ENCODE peak calls at places on chromosome 10, in seven cellular contexts. Z is hippocampal formation; M is stimulated activated CD4-positive, alpha-beta T cell treated with anti-CD3 and anti-CD28 coated beads, Interleukin-4, amount 100 ng/mL, for 4 hours; S is RWPE1; P is mucosa of gallbladder; Q is KBM-7; I is CD8-positive, alpha-beta T cell. Y is an unnamed sample.

GRCh38 chr10:111921821-111922220 is 261.7 kb downstream of the GPAM start:
- DNase-seq in Z (no peak), M (no peak), S (no peak), P (no peak), Q (no peak), I (no peak), Y (no peak)

GRCh38 chr10:96532523-96532922 is 18.8 kb upstream of the TLL2 start:
- DNase-seq in Z (no peak), M (no peak), S (no peak), P (no peak), Q (no peak), I (no peak), Y (no peak)

GRCh38 chr10:110498087-110498981 is 627 bp downstream of the DUSP5 start:
- DNase-seq in Z (no peak), M (peak; percentile 56), S (no peak), P (peak; percentile 49), Q (peak; percentile 41), I (peak; percentile 65), Y (no peak)

GRCh38 chr10:57338823-57339558 is 928.7 kb downstream of the IPMK start:
- DNase-seq in Z (no peak), M (no peak), S (peak; percentile 28), P (no peak), Q (peak; percentile 34), I (no peak), Y (no peak)

GRCh38 chr10:70190581-70190980 is 20.3 kb upstream of the SAR1A start:
- DNase-seq in Z (no peak), M (no peak), S (no peak), P (no peak), Q (no peak), I (no peak), Y (no peak)

GRCh38 chr10:130053561-130053960 is 57.1 kb downstream of the C10orf143 start:
- DNase-seq in Z (no peak), M (no peak), S (no peak), P (no peak), Q (no peak), I (no peak), Y (no peak)

GRCh38 chr10:80412521-80412920 is 4.2 kb downstream of the PRXL2A start:
- DNase-seq in Z (no peak), M (no peak), S (no peak), P (no peak), Q (no peak), I (no peak), Y (no peak)

GRCh38 chr10:58334817-58335305 is at the start of gene UBE2D1:
- DNase-seq in Z (peak; percentile 81), M (peak; percentile 83), S (peak; percentile 80), P (peak; percentile 89), Q (peak; percentile 78), I (peak; percentile 79), Y (peak; percentile 55)

GRCh38 chr10:44994752-44995530 is 5.8 kb upstream of the ZNF22 start:
- DNase-seq in Z (no peak), M (no peak), S (no peak), P (no peak), Q (no peak), I (no peak), Y (no peak)

GRCh38 chr10:73161662-73162061 is 6.1 kb downstream of the ECD start:
- DNase-seq in Z (no peak), M (no peak), S (no peak), P (no peak), Q (no peak), I (no peak), Y (no peak)

GRCh38 chr10:86688398-86688921 is 20.1 kb downstream of the LDB3 start:
- DNase-seq in Z (peak; percentile 23), M (peak; percentile 41), S (peak; percentile 60), P (peak; percentile 64), Q (peak; percentile 79), I (peak; percentile 40), Y (no peak)

GRCh38 chr10:84896909-84897308 is 568.5 kb downstream of the CCSER2 start:
- DNase-seq in Z (no peak), M (no peak), S (no peak), P (no peak), Q (no peak), I (no peak), Y (no peak)

GRCh38 chr10:91520657-91521056 is 110.5 kb downstream of the HECTD2 start:
- DNase-seq in Z (no peak), M (no peak), S (no peak), P (peak; percentile 44), Q (no peak), I (no peak), Y (no peak)

GRCh38 chr10:122221958-122222357 is 49.1 kb upstream of the BTBD16 start:
- DNase-seq in Z (no peak), M (no peak), S (no peak), P (no peak), Q (no peak), I (no peak), Y (no peak)

GRCh38 chr10:3785849-3786290 is 861 bp upstream of the KLF6 start:
- DNase-seq in Z (no peak), M (no peak), S (no peak), P (no peak), Q (no peak), I (peak; percentile 28), Y (no peak)

GRCh38 chr10:43128958-43129706 is 9.1 kb upstream of the CSGALNACT2 start:
- DNase-seq in Z (no peak), M (no peak), S (peak; percentile 75), P (no peak), Q (peak; percentile 90), I (no peak), Y (no peak)

GRCh38 chr10:6033954-6034353 is 28.2 kb downstream of the IL2RA start:
- DNase-seq in Z (no peak), M (no peak), S (no peak), P (peak; percentile 10), Q (peak; percentile 68), I (no peak), Y (no peak)

GRCh38 chr10:6918305-6918704 is 338.2 kb upstream of the PRKCQ start:
- DNase-seq in Z (peak; percentile 19), M (peak; percentile 64), S (no peak), P (peak; percentile 35), Q (peak; percentile 76), I (peak; percentile 73), Y (no peak)

GRCh38 chr10:12350167-12350872 is 973 bp downstream of the CAMK1D start:
- DNase-seq in Z (no peak), M (peak; percentile 43), S (peak; percentile 29), P (peak; percentile 30), Q (peak; percentile 62), I (peak; percentile 72), Y (no peak)

GRCh38 chr10:133401981-133402725 is 8.2 kb downstream of the MTG1 start:
- DNase-seq in Z (no peak), M (no peak), S (no peak), P (no peak), Q (no peak), I (no peak), Y (no peak)

GRCh38 chr10:24462889-24463552 is 254.1 kb downstream of the KIAA1217 start:
- DNase-seq in Z (no peak), M (no peak), S (no peak), P (no peak), Q (no peak), I (no peak), Y (no peak)

GRCh38 chr10:110471566-110472139 is 26.1 kb upstream of the DUSP5 start:
- DNase-seq in Z (no peak), M (no peak), S (peak; percentile 66), P (no peak), Q (no peak), I (no peak), Y (no peak)

GRCh38 chr10:11440250-11441150 is 170.9 kb downstream of the USP6NL start:
- DNase-seq in Z (no peak), M (peak; percentile 42), S (no peak), P (no peak), Q (no peak), I (no peak), Y (no peak)

GRCh38 chr10:90856261-90856660 is 1.6 kb downstream of the HTR7 start:
- DNase-seq in Z (no peak), M (no peak), S (no peak), P (no peak), Q (no peak), I (no peak), Y (no peak)

GRCh38 chr10:112236486-112236885 is 46.7 kb upstream of the TECTB start:
- DNase-seq in Z (no peak), M (no peak), S (no peak), P (no peak), Q (no peak), I (no peak), Y (no peak)

GRCh38 chr10:122702271-122702670 is 2.6 kb upstream of the C10orf120 start:
- DNase-seq in Z (peak; percentile 32), M (no peak), S (no peak), P (no peak), Q (no peak), I (no peak), Y (no peak)

GRCh38 chr10:75736889-75737610 is 305.6 kb downstream of the LRMDA start:
- DNase-seq in Z (no peak), M (no peak), S (no peak), P (no peak), Q (no peak), I (no peak), Y (no peak)

Y was measured in omental fat pad.